ENCODE peak calls at places on chromosomes 12 and 14, in ten cellular contexts. P is brain microvascular endothelial cell; E is glutamatergic neuron; K is MV-4-11; T is HT1080; W is RWPE1; U is RPMI7951; L is activated CD8-positive, alpha-beta memory T cell treated with anti-CD3 and anti-CD28 coated beads, Interleukin-2, amount 10 ng/mL, durations not matched to agents 7 days and 5 days; F is stimulated activated CD4-positive, alpha-beta T cell treated with anti-CD3 and anti-CD28 coated beads, Interleukin-15, amount 100 ng/mL, for 24 hours; D is HFFc6. Q is an unnamed sample.

GRCh38 chr12:1907652-1908611 is 10.5 kb downstream of the CACNA2D4 start:
- DNase-seq in D (no peak), L (peak), K (no peak), U (peak), P (no peak), W (peak), T (no peak), F (peak), E (no peak), Q (no peak)

GRCh38 chr14:24037658-24038037 is 14.2 kb upstream of the CARMIL3 start:
- DNase-seq in T (no peak), L (no peak), K (no peak), U (peak), W (no peak), F (no peak), P (no peak), E (no peak), D (no peak), Q (no peak)

GRCh38 chr12:25401547-25402345 is 151.0 kb upstream of the KRAS start:
- DNase-seq in U (no peak), P (no peak), T (no peak), E (no peak), K (no peak), W (no peak), F (no peak), D (no peak), L (no peak), Q (no peak)

GRCh38 chr14:53152909-53153701 is at the start of gene DDHD1:
- DNase-seq in K (peak), L (peak), P (peak), T (peak), E (peak), U (peak), F (peak), W (peak), D (peak), Q (peak)

GRCh38 chr12:116288735-116289134 is 11.2 kb upstream of the MED13L start:
- DNase-seq in P (no peak), K (no peak), W (no peak), U (no peak), F (no peak), E (no peak), D (no peak), T (no peak), L (no peak), Q (no peak)

GRCh38 chr12:971991-972390 is 19.0 kb upstream of the ERC1 start:
- DNase-seq in K (no peak), D (no peak), E (no peak), P (no peak), F (no peak), W (no peak), U (no peak), L (no peak), T (no peak), Q (no peak)

GRCh38 chr12:124837958-124838803 is 25.5 kb downstream of the SCARB1 start:
- DNase-seq in D (peak), P (peak), K (no peak), W (peak), E (no peak), T (peak), U (peak), F (no peak), L (no peak), Q (no peak)

GRCh38 chr12:132277374-132277801 is 52.0 kb downstream of the GALNT9 start:
- DNase-seq in P (no peak), U (no peak), E (no peak), L (no peak), D (no peak), F (no peak), T (no peak), K (no peak), W (no peak), Q (no peak)

GRCh38 chr14:78075610-78076277 is 94.4 kb upstream of the NRXN3 start:
- DNase-seq in U (no peak), T (no peak), F (no peak), P (no peak), W (no peak), E (no peak), D (no peak), K (no peak), L (no peak), Q (no peak)

GRCh38 chr12:112937741-112938719 is at the start of gene OAS3:
- DNase-seq in U (peak), L (peak), W (peak), E (peak), K (peak), D (peak), F (peak), P (peak), T (peak), Q (peak)

GRCh38 chr12:8493084-8493483 is 20.2 kb upstream of the CLEC4D start:
- DNase-seq in D (no peak), U (no peak), W (no peak), P (no peak), L (peak), E (no peak), K (peak), F (peak), T (no peak), Q (peak)

GRCh38 chr12:71567562-71567961 is 96.1 kb downstream of the ZFC3H1 start:
- DNase-seq in D (peak), T (no peak), K (no peak), P (no peak), U (no peak), F (no peak), W (no peak), L (no peak), E (no peak), Q (peak)

GRCh38 chr12:851913-852312 is 97.6 kb downstream of the RAD52 start:
- DNase-seq in K (peak), E (no peak), D (peak), W (peak), L (no peak), F (no peak), U (peak), T (peak), P (peak), Q (peak)

GRCh38 chr14:24430682-24431568 is 1.2 kb downstream of the KHNYN start:
- DNase-seq in D (peak), E (no peak), L (peak), K (no peak), W (no peak), P (peak), U (peak), T (peak), F (peak), Q (peak)

GRCh38 chr12:116319851-116320621 is 42.5 kb upstream of the MED13L start:
- DNase-seq in K (peak), P (peak), D (peak), F (peak), W (peak), U (peak), T (peak), L (peak), E (no peak), Q (peak)

GRCh38 chr12:62647586-62647985 is 181.0 kb downstream of the MON2 start:
- DNase-seq in E (no peak), K (no peak), W (no peak), F (no peak), P (no peak), D (no peak), U (peak), T (no peak), L (no peak), Q (no peak)

GRCh38 chr12:77980782-77981181 is 150.1 kb downstream of the NAV3 start:
- DNase-seq in P (no peak), U (no peak), K (peak), W (no peak), L (no peak), D (no peak), E (no peak), F (no peak), T (no peak), Q (no peak)

GRCh38 chr14:88748288-88748687 is 44.5 kb downstream of the EML5 start:
- DNase-seq in D (no peak), E (no peak), U (no peak), L (no peak), F (no peak), K (no peak), W (no peak), P (no peak), T (no peak), Q (no peak)

GRCh38 chr12:31518680-31519227 is 72.2 kb downstream of the DENND5B start:
- DNase-seq in D (peak), T (peak), U (peak), W (peak), K (no peak), F (no peak), E (no peak), L (no peak), P (peak), Q (no peak)

GRCh38 chr12:19988457-19988856 is 379.9 kb upstream of the PDE3A start:
- DNase-seq in P (no peak), D (no peak), W (no peak), E (no peak), F (no peak), T (no peak), L (no peak), U (no peak), K (no peak), Q (no peak)

GRCh38 chr14:70987042-70987441 is 79.8 kb downstream of the PCNX1 start:
- DNase-seq in D (no peak), W (no peak), F (no peak), E (no peak), K (no peak), P (peak), L (no peak), U (no peak), T (no peak), Q (no peak)

GRCh38 chr12:101209319-101210302 is at the start of gene SLC5A8:
- DNase-seq in T (no peak), P (no peak), F (no peak), D (no peak), U (no peak), W (no peak), L (no peak), E (peak), K (no peak), Q (no peak)

GRCh38 chr14:24435192-24435810 is 5.5 kb downstream of the KHNYN start:
- DNase-seq in T (no peak), L (no peak), E (no peak), F (no peak), U (no peak), K (no peak), P (no peak), D (no peak), W (no peak), Q (no peak)

GRCh38 chr12:47882796-47883546 is 21.8 kb downstream of the VDR start:
- DNase-seq in U (peak), L (peak), K (no peak), E (no peak), W (no peak), P (no peak), T (no peak), D (no peak), F (peak), Q (no peak)

GRCh38 chr12:48985475-48985897 is 7.4 kb downstream of the WNT1 start:
- DNase-seq in P (no peak), D (no peak), T (no peak), W (no peak), K (no peak), E (no peak), L (no peak), F (no peak), U (no peak), Q (peak)

GRCh38 chr12:12837025-12837872 is 24.1 kb downstream of the DDX47 start:
- DNase-seq in T (peak), K (peak), W (peak), P (peak), U (peak), E (no peak), F (peak), L (peak), D (peak), Q (peak)

GRCh38 chr12:63018273-63018672 is 83.3 kb upstream of the PPM1H start:
- DNase-seq in D (no peak), L (no peak), U (no peak), T (peak), F (no peak), E (no peak), W (no peak), K (no peak), P (no peak), Q (no peak)

GRCh38 chr14:51219473-51220448 is 20.3 kb upstream of the TMX1 start:
- DNase-seq in E (no peak), K (peak), U (peak), P (peak), F (no peak), T (peak), D (no peak), W (peak), L (no peak), Q (peak)

GRCh38 chr12:117825827-117826226 is 143.0 kb downstream of the KSR2 start:
- DNase-seq in D (no peak), P (no peak), W (no peak), E (no peak), F (no peak), L (no peak), K (no peak), T (no peak), U (no peak), Q (no peak)

GRCh38 chr12:62194616-62195015 is 65.6 kb upstream of the USP15 start:
- DNase-seq in D (no peak), E (no peak), K (no peak), T (peak), P (no peak), F (no peak), W (peak), L (no peak), U (no peak), Q (no peak)

GRCh38 chr14:61179061-61179675 is 102.0 kb downstream of the TMEM30B start:
- DNase-seq in U (peak), L (no peak), P (peak), F (no peak), E (no peak), D (no peak), T (peak), K (no peak), W (no peak), Q (no peak)

GRCh38 chr12:1117371-1117770 is 126.3 kb downstream of the ERC1 start:
- DNase-seq in P (no peak), W (no peak), L (no peak), U (peak), E (no peak), T (no peak), D (no peak), K (no peak), F (no peak), Q (no peak)

GRCh38 chr14:75242546-75243273 is 35.9 kb upstream of the FOS start:
- DNase-seq in L (no peak), E (no peak), T (no peak), P (no peak), U (no peak), K (no peak), W (peak), D (peak), F (no peak), Q (no peak)

GRCh38 chr14:54697806-54698205 is 130.9 kb downstream of the SAMD4A start:
- DNase-seq in P (no peak), E (no peak), W (peak), U (no peak), L (no peak), F (no peak), D (no peak), T (no peak), K (no peak), Q (no peak)

GRCh38 chr12:103901518-103902173 is 28.6 kb upstream of the HSP90B1 start:
- DNase-seq in E (no peak), T (no peak), P (no peak), L (peak), F (peak), W (no peak), D (no peak), K (no peak), U (no peak), Q (no peak)

Q was measured in NB4.